ENCODE peak calls at places on chromosomes 6 and 20, in five cellular contexts. S is C1 segment of cervical spinal cord, X is iris pigment epithelial cell, R is HTR-8/SVneo, O is right lobe of liver. V is an unnamed sample.

GRCh38 chr20:62284448-62284847 is 18.3 kb upstream of the ADRM1 start:
- DNase-seq in O (no peak), R (no peak), S (no peak), X (no peak), V (no peak)

GRCh38 chr20:64223526-64224067 is 32.0 kb upstream of the PCMTD2 start:
- DNase-seq in X (peak), S (no peak), R (no peak), O (no peak), V (no peak)

GRCh38 chr6:13907614-13908215 is 17.0 kb upstream of the RNF182 start:
- DNase-seq in R (no peak), X (no peak), O (no peak), S (no peak), V (no peak)

GRCh38 chr6:170176621-170177382 is 114.1 kb downstream of the DLL1 start:
- DNase-seq in R (no peak), O (peak), X (no peak), S (no peak), V (peak)

GRCh38 chr20:53621482-53622246 is 28.0 kb upstream of the ZNF217 start:
- DNase-seq in O (peak), R (peak), S (no peak), X (peak), V (peak)

GRCh38 chr6:146149770-146150169 is 120.9 kb downstream of the GRM1 start:
- DNase-seq in S (no peak), O (no peak), R (no peak), X (no peak), V (no peak)

GRCh38 chr20:51190783-51191180 is 167.9 kb upstream of the KCNG1 start:
- DNase-seq in X (no peak), S (peak), R (no peak), O (no peak), V (peak)

GRCh38 chr20:35947907-35948306 is 6.4 kb downstream of the SCAND1 start:
- DNase-seq in O (no peak), X (no peak), S (no peak), R (no peak), V (no peak)

GRCh38 chr20:47262365-47263013 is 94.0 kb downstream of the ZMYND8 start:
- DNase-seq in R (no peak), S (no peak), X (no peak), O (no peak), V (no peak)

GRCh38 chr6:154721460-154721859 is 11.8 kb upstream of the SCAF8 start:
- DNase-seq in O (no peak), X (peak), S (no peak), R (peak), V (no peak)

GRCh38 chr6:84135291-84135690 is 92.2 kb downstream of the CEP162 start:
- DNase-seq in R (no peak), O (no peak), S (no peak), X (no peak), V (no peak)

GRCh38 chr6:158660331-158660730 is 10.5 kb downstream of the SYTL3 start:
- DNase-seq in X (peak), R (no peak), S (no peak), O (peak), V (no peak)

GRCh38 chr6:102300350-102300749 is 906.8 kb downstream of the GRIK2 start:
- DNase-seq in O (no peak), R (no peak), X (no peak), S (no peak), V (no peak)

GRCh38 chr20:38836991-38837390 is 31.5 kb downstream of the PPP1R16B start:
- DNase-seq in X (no peak), S (no peak), O (no peak), R (no peak), V (no peak)

GRCh38 chr6:150078788-150079187 is 9.9 kb upstream of the ULBP3 start:
- DNase-seq in O (no peak), R (no peak), S (no peak), X (peak), V (no peak)

GRCh38 chr6:107658920-107659879 is 164.9 kb downstream of the SCML4 start:
- DNase-seq in S (no peak), X (peak), O (no peak), R (no peak), V (no peak)

GRCh38 chr6:111210074-111210729 is 122.9 kb downstream of the SLC16A10 start:
- DNase-seq in R (peak), X (peak), O (no peak), S (peak), V (peak)